ENCODE peak calls at places on chromosomes 6 and 20, in eight cellular contexts. C is SJSA1, L is fibroblast of the aortic adventitia, R is skeletal muscle cell, A is left ventricle myocardium inferior, T is choroid plexus epithelial cell, D is MM.1S, X is upper lobe of right lung. M is an unnamed sample.

GRCh38 chr6:107943626-107944439 is 14.2 kb downstream of the SEC63 start:
- DNase-seq in C (no peak), L (no peak), R (no peak), A (no peak), T (no peak), D (no peak), X (no peak), M (no peak)

GRCh38 chr6:36384095-36384494 is 3.4 kb downstream of the ETV7 start:
- DNase-seq in C (no peak), L (no peak), R (no peak), A (no peak), T (no peak), D (no peak), X (no peak), M (no peak)

GRCh38 chr6:38725414-38726183 is 10.5 kb downstream of the DNAH8 start:
- DNase-seq in C (no peak), L (no peak), R (no peak), A (no peak), T (peak), D (peak), X (no peak), M (no peak)

GRCh38 chr6:149809798-149810197 is 54.4 kb downstream of the LRP11 start:
- DNase-seq in C (no peak), L (no peak), R (no peak), A (no peak), T (no peak), D (no peak), X (no peak), M (no peak)

GRCh38 chr6:134063966-134064445 is 11.6 kb upstream of the SLC2A12 start:
- DNase-seq in C (peak), L (peak), R (peak), A (peak), T (peak), D (peak), X (no peak), M (no peak)

GRCh38 chr6:107956586-107957164 is 1.3 kb downstream of the SEC63 start:
- DNase-seq in C (peak), L (peak), R (peak), A (no peak), T (peak), D (no peak), X (no peak), M (no peak)

GRCh38 chr6:85483041-85483700 is 33.3 kb downstream of the NT5E start:
- DNase-seq in C (peak), L (peak), R (no peak), A (peak), T (peak), D (peak), X (peak), M (no peak)

GRCh38 chr6:156410649-156411048 is 366.5 kb upstream of the ARID1B start:
- DNase-seq in C (no peak), L (no peak), R (no peak), A (no peak), T (no peak), D (no peak), X (no peak), M (no peak)

GRCh38 chr6:51989789-51990188 is 97.6 kb downstream of the PKHD1 start:
- DNase-seq in C (no peak), L (no peak), R (no peak), A (no peak), T (no peak), D (no peak), X (no peak), M (no peak)
- H3K4me3 ChIP-seq in C (no peak), L (no peak), R (no peak), A (no peak), T (no peak), D (no peak), X (no peak), M (no peak)

GRCh38 chr6:163531122-163531521 is 116.6 kb downstream of the QKI start:
- DNase-seq in C (no peak), L (no peak), R (no peak), A (no peak), T (no peak), D (no peak), X (no peak), M (no peak)
- H3K4me3 ChIP-seq in C (no peak), L (peak), R (no peak), A (peak), T (no peak), D (no peak), X (no peak), M (no peak)

DNA sequence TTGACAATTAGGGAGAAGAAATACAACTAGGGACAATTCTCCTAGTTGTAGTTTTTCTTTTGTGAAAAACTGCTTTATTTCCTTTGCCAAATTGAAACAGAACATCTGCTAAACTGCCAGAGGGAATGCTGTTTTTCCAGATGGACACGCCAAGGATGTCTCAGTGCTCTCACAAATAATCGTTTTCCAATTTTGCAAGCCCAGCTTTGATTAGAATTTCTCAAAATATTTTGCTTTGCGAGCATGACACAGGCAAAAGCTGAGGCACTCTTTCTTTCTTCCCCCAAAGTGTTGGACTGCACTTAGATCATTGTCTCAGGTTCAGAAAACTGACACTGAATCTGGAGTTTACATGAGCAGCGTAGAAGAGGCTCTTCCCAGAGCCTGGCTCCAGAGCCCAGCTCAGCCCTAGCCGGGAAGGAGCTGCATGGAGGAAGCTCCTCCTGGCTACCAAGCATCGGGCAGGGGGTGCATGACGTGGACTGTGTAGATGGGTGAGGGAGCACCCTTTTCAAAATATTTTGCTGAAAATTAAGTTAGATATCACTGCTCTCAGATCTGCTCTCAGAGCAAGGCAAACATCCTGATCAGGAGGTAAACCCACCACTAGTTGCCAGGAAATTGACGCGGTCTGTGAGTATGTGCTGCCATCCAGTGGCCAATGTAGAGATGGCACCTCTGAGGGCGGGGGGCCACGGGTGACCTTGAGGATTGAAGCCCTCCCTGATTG is 107.5 kb downstream of the SLC22A3 start:
- DNase-seq in C (peak), L (peak), R (peak), A (peak), T (peak), D (peak), X (peak), M (no peak)
- H3K4me3 ChIP-seq in C (no peak), L (peak), R (peak), A (peak), T (peak), D (no peak), X (no peak), M (no peak)

GRCh38 chr20:59718071-59718470 is 113.7 kb downstream of the PHACTR3 start:
- DNase-seq in C (no peak), L (no peak), R (no peak), A (no peak), T (no peak), D (no peak), X (no peak), M (no peak)
- H3K4me3 ChIP-seq in C (no peak), L (no peak), R (no peak), A (no peak), T (no peak), D (no peak), X (no peak), M (no peak)

GRCh38 chr20:63058696-63059335 is 52.1 kb upstream of the BHLHE23 start:
- DNase-seq in C (no peak), L (no peak), R (no peak), A (peak), T (no peak), D (no peak), X (peak), M (no peak)
- H3K4me3 ChIP-seq in C (no peak), L (no peak), R (no peak), A (no peak), T (no peak), D (no peak), X (no peak), M (no peak)

GRCh38 chr6:125751334-125751916 is 2.0 kb downstream of the HEY2 start:
- DNase-seq in C (no peak), L (no peak), R (no peak), A (no peak), T (no peak), D (no peak), X (no peak), M (no peak)

GRCh38 chr6:125752773-125753172 is 3.3 kb downstream of the HEY2 start:
- DNase-seq in C (no peak), L (no peak), R (no peak), A (no peak), T (no peak), D (no peak), X (no peak), M (no peak)

GRCh38 chr6:125749864-125750691 is 646 bp downstream of the HEY2 start:
- DNase-seq in C (no peak), L (peak), R (no peak), A (peak), T (no peak), D (peak), X (no peak), M (no peak)

GRCh38 chr6:125749112-125749863 is at the start of gene HEY2:
- DNase-seq in C (peak), L (peak), R (peak), A (peak), T (peak), D (peak), X (peak), M (peak)

DNA sequence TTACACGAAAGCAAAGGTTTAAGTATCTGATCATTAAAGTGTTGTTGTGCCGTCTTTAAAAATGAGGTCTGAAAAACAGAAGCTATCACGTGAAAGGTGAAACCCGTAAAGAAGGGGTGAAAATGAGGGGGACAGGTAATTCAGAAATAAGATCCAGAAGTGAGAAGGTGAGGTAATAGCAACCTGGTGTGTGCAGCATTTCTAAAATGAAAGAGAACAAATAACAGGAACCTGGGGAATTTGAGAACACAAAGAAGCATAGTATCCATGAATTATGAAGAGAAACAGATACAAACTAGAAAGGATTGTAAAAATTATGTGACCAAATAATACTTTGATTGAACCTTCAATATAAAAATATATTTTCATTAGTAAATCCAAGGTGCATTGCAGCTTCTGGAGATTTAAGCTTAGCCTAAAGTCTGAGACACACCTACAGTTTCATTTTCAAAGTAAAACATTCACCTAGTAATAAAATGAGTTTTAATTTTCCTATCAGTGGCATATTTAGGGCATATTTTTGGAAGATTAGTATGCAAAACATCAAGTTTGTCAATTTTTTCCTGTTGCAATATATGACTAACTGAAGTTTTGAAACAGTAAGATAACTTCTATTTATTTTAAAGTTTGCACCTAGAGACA is 1.4 kb downstream of the HEY2 start:
- DNase-seq in C (no peak), L (no peak), R (no peak), A (no peak), T (no peak), D (peak), X (no peak), M (no peak)
- H3K4me3 ChIP-seq in C (no peak), L (no peak), R (no peak), A (peak), T (no peak), D (peak), X (peak), M (no peak)

DNA sequence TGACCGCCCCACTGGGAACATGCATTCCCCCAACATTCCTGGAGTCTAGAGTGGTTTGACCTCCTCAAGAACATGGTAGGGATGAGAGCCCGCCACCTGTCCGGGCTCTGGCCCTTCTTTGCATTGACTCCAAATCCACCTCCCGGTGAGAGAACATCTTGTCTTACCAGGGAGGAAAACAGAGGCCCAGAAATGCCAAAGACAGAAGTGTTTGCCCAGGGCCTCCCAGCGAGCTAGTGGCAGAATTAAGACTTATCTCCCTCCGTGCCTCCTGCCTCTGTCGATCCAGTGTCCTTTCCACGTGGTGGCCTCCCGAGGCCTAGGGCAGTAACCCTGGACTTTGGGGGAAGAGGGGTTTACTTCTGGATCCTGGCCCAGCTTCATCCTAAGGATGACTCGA is 134.8 kb downstream of the JPH2 start:
- DNase-seq in C (no peak), L (no peak), R (no peak), A (no peak), T (no peak), D (no peak), X (peak), M (no peak)
- H3K4me3 ChIP-seq in C (no peak), L (no peak), R (no peak), A (no peak), T (no peak), D (no peak), X (no peak), M (no peak)

GRCh38 chr20:10622657-10623418 is 51.0 kb downstream of the JAG1 start:
- DNase-seq in C (peak), L (peak), R (no peak), A (peak), T (peak), D (no peak), X (no peak), M (no peak)
- H3K4me3 ChIP-seq in C (no peak), L (peak), R (no peak), A (peak), T (peak), D (no peak), X (peak), M (no peak)

GRCh38 chr6:129390900-129391299 is 319.1 kb downstream of the ARHGAP18 start:
- DNase-seq in C (no peak), L (no peak), R (no peak), A (no peak), T (peak), D (no peak), X (no peak), M (no peak)
- H3K4me3 ChIP-seq in C (no peak), L (no peak), R (no peak), A (no peak), T (no peak), D (no peak), X (no peak), M (no peak)

DNA sequence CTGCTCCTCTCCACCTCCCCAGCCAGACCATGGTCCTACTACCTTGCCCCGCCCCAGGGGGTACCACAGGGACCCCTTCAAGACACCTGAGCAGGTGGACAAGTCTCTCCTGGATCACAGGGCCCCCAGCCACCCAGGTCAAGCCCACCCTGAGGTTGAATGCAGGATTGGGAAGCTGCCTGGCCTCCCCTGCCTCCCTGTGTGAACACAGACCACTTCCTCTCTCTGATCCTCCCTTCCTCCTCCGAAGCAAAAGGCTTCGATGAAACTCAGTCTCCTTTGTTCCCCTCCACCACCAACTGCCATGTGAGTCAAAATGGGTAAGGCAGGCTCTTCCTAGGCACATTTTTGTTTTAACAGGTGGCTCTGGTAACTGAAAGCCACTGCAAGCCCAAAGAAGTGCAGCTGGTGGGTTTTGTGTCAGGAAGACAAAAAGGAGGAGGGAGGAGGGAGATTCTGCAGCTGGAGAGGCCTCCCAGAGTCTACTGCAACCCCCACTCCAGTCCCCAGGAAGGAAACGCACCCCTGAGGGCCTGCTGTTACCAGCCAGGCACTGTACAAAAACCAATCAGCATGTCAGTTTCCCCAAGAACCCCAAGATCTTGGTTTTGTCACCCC is 5.4 kb downstream of the ADA start:
- DNase-seq in C (no peak), L (no peak), R (peak), A (no peak), T (peak), D (peak), X (no peak), M (no peak)
- H3K4me3 ChIP-seq in C (no peak), L (no peak), R (no peak), A (no peak), T (no peak), D (peak), X (no peak), M (no peak)

M was measured in retinal pigment epithelial cell.